ENCODE peak calls at places on chromosomes 1 and 21, in four cellular contexts. F is neural crest cell, W is cardiac muscle cell, V is GM06990. Z is an unnamed sample.
A peak's percentile ranks its signal among the peaks of the same experiment; 100 is the strongest.

GRCh38 chr1:152003846-152004442 is 10.3 kb upstream of the S100A10 start:
- DNase-seq in V (no peak), F (no peak), W (peak; percentile 14), Z (no peak)

GRCh38 chr1:10632691-10633090 is 157.9 kb downstream of the PEX14 start:
- DNase-seq in V (no peak), F (no peak), W (no peak), Z (no peak)

GRCh38 chr21:37459575-37459974 is 93.0 kb downstream of the DYRK1A start:
- DNase-seq in W (peak; percentile 26), V (no peak), F (no peak), Z (no peak)

GRCh38 chr1:150397392-150398032 is 33.6 kb downstream of the RPRD2 start:
- DNase-seq in F (no peak), V (no peak), W (no peak), Z (no peak)

GRCh38 chr1:25687221-25688017 is 70.8 kb downstream of the MAN1C1 start:
- DNase-seq in W (no peak), V (no peak), F (no peak), Z (no peak)

GRCh38 chr1:227268943-227269342 is 49.3 kb downstream of the CDC42BPA start:
- DNase-seq in W (peak; percentile 14), F (no peak), V (no peak), Z (no peak)

GRCh38 chr1:162056568-162056967 is 12.9 kb upstream of the NOS1AP start:
- DNase-seq in F (no peak), V (no peak), W (no peak), Z (no peak)

GRCh38 chr1:53601031-53601745 is 137.8 kb downstream of the GLIS1 start:
- DNase-seq in V (no peak), W (no peak), F (no peak), Z (no peak)

GRCh38 chr1:27752372-27752771 is 20.6 kb upstream of the STX12 start:
- DNase-seq in F (no peak), V (no peak), W (peak; percentile 26), Z (no peak)

GRCh38 chr1:198275598-198275997 is 118.8 kb downstream of the NEK7 start:
- DNase-seq in F (no peak), W (no peak), V (no peak), Z (no peak)

GRCh38 chr1:198018529-198018928 is 101.4 kb downstream of the LHX9 start:
- DNase-seq in W (peak; percentile 6), V (no peak), F (no peak), Z (no peak)

GRCh38 chr1:58874757-58875755 is 91.2 kb upstream of the JUN start:
- DNase-seq in W (peak; percentile 85), F (peak; percentile 34), V (no peak), Z (no peak)

GRCh38 chr21:45386336-45386727 is 18.6 kb upstream of the COL18A1 start:
- DNase-seq in W (no peak), F (no peak), V (no peak), Z (no peak)

GRCh38 chr1:67459068-67459467 is 28.9 kb upstream of the SERBP1 start:
- DNase-seq in W (no peak), F (no peak), V (no peak), Z (no peak)

GRCh38 chr1:212238552-212238951 is 46.7 kb upstream of the PPP2R5A start:
- DNase-seq in V (no peak), F (no peak), W (no peak), Z (no peak)

GRCh38 chr1:239311331-239311730 is 75.0 kb upstream of the CHRM3 start:
- DNase-seq in W (no peak), F (no peak), V (no peak), Z (no peak)

GRCh38 chr1:15858672-15859372 is 11.3 kb downstream of the SPEN start:
- DNase-seq in F (no peak), W (no peak), V (no peak), Z (no peak)

GRCh38 chr1:6460349-6461236 is 5.4 kb downstream of the TNFRSF25 start:
- DNase-seq in V (peak; percentile 58), F (no peak), W (peak; percentile 26), Z (no peak)

GRCh38 chr1:94648225-94649007 is 106.9 kb upstream of the F3 start:
- DNase-seq in F (no peak), V (no peak), W (peak; percentile 97), Z (no peak)

GRCh38 chr1:151461694-151462093 is 2.4 kb upstream of the POGZ start:
- DNase-seq in W (no peak), V (no peak), F (no peak), Z (no peak)

GRCh38 chr1:54798769-54799641 is 2.1 kb downstream of the TTC22 start:
- DNase-seq in W (peak; percentile 36), F (no peak), V (peak; percentile 73), Z (no peak)

GRCh38 chr1:39205102-39205780 is 746 bp downstream of the MACF1 start:
- DNase-seq in F (peak; percentile 25), W (peak; percentile 77), V (no peak), Z (no peak)

GRCh38 chr1:45141247-45142003 is 65.0 kb downstream of the ZSWIM5 start:
- DNase-seq in F (no peak), V (no peak), W (no peak), Z (no peak)

GRCh38 chr1:85356130-85356529 is 79.7 kb upstream of the BCL10 start:
- DNase-seq in V (no peak), W (no peak), F (no peak), Z (no peak)

GRCh38 chr1:55868026-55868425 is 652.9 kb upstream of the USP24 start:
- DNase-seq in W (peak; percentile 11), V (no peak), F (no peak), Z (no peak)

GRCh38 chr1:226939439-226940028 is 560 bp upstream of the COQ8A start:
- DNase-seq in V (no peak), F (no peak), W (peak; percentile 59), Z (no peak)

GRCh38 chr1:18299441-18300338 is 181.0 kb upstream of the KLHDC7A start:
- DNase-seq in W (peak; percentile 22), V (no peak), F (peak; percentile 13), Z (peak; percentile 34)

GRCh38 chr1:61754545-61754944 is 12.3 kb downstream of the PATJ start:
- DNase-seq in V (no peak), F (no peak), W (no peak), Z (no peak)

GRCh38 chr1:170284425-170284824 is 138.7 kb downstream of the NTMT2 start:
- DNase-seq in V (no peak), F (no peak), W (no peak), Z (no peak)

GRCh38 chr1:40606978-40607377 is 58.5 kb downstream of the RIMS3 start:
- DNase-seq in V (no peak), W (no peak), F (no peak), Z (no peak)

GRCh38 chr1:22531251-22531650 is 32.0 kb upstream of the EPHA8 start:
- DNase-seq in F (no peak), V (no peak), W (no peak), Z (no peak)

GRCh38 chr1:218499021-218499691 is 154.0 kb downstream of the TGFB2 start:
- DNase-seq in F (no peak), W (peak; percentile 64), V (no peak), Z (no peak)

GRCh38 chr21:15667010-15667409 is 62.8 kb upstream of the USP25 start:
- DNase-seq in F (no peak), V (no peak), W (peak; percentile 61), Z (no peak)

GRCh38 chr1:215992620-215993019 is 425.5 kb downstream of the KCTD3 start:
- DNase-seq in W (peak; percentile 18), F (no peak), V (no peak), Z (peak; percentile 3)
- TF ChIP-seq CTCF in W (peak; percentile 39), F (peak; percentile 67), V (peak; percentile 17), Z (peak; percentile 36)

GRCh38 chr1:111334169-111334568 is 43.5 kb downstream of the CHIA start:
- DNase-seq in W (peak; percentile 68), V (peak; percentile 13), F (no peak), Z (no peak)
- TF ChIP-seq CTCF in W (peak; percentile 71), V (peak; percentile 72), F (peak; percentile 82), Z (peak; percentile 20)

DNA sequence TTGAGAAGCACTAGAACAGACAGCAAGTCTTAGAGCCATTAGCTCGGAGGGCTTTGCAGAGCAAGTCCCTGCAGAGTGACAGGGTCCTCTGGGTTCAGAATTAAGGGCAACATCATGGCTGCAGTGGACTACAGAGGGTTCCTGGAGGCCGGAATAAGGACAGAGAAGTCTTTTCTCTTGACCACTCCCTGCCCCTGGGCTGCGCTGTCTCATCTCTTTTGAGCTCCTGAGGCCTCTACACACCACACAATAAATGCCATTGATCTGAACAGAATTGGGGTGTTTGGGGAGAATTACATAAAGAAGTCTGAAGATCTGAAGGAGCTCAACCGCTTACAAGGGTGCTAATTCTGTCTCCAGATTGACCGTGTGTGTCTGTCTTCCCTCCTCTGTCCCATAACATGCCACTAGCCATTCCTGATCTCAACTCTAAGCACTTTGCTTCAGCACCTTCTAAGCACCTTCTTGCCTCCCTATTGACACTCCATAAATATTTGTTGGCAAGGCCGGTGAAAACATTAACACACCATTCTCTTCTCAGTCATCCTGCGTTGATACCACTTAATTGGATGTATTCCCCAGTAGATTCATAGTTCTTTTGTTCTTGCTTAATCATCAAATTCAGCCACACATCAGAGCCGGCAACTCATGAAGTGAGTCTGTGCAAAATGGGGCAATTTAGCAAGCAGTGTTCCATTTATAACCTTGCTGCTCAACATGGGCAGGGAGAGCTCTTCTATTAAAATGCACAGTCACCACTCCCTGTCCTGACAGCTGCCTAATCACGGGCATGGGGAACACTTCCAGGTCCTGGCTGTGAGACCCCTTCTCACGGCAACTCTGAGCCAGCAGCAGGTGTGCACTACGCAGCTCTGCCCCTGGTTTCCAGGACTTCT is 49.7 kb downstream of the NMNAT2 start:
- DNase-seq in V (no peak), F (peak; percentile 9), W (no peak), Z (no peak)
- TF ChIP-seq CTCF in V (no peak), F (no peak), W (no peak), Z (no peak)

GRCh38 chr1:37561794-37562132 is 5.0 kb downstream of the DNALI1 start:
- DNase-seq in W (peak; percentile 36), F (no peak), V (no peak), Z (peak; percentile 17)
- TF ChIP-seq CTCF in W (peak; percentile 51), F (peak; percentile 55), V (peak; percentile 61), Z (peak; percentile 35)

DNA sequence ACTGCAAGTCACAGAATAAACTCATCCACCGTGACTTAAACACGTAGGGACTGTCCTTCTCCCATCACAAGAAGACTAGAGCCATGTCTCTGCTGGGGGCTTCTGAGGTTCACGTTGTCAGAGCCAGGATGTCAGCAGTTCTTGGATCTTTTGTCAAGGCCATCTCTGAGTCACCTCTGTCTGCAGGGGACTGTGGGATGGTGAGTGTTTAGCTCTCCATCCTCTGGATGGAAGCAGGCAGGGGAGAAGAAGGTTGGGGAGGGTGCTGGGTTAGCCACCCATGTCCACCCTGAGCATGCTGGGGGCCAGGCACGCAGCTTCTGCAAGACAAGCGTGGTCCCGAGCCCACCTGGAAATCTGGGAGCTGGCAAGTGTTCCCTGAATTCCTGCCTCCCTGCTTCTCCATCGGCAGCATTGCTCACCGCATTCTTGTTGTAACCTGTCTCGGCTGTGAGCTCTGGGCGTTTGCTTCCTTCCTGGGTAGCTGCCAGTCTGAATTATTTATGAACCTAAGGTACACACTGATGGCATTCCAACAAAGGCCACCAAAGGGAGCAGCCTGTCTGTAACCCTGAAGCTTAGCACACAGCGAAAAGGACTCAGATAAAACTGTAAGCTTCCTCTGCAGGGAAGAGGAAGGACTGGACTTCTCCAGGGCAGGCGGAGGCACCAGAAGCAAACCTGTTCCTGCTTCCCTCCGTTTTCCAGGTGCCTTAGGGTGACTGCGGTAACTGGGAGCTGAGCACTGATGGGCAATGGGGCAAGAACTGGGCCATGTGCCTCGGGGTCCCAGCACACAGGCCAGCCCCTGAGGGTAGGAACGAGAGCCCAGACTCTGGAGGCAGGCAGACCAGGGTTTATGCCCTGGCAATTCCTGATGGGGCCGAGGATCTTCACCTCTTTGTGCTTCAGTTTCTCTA is 88.6 kb downstream of the RIPK4 start:
- DNase-seq in W (no peak), F (no peak), V (no peak), Z (peak; percentile 36)
- TF ChIP-seq CTCF in W (no peak), F (no peak), V (no peak), Z (no peak)

Z was measured in nephron progenitor cell.